ENCODE peak calls at places on chromosomes 11 and 22, in five cellular contexts. E, A, G, X and C are unnamed samples.
A peak's percentile ranks its signal among the peaks of the same experiment; 100 is the strongest.

GRCh38 chr11:61880050-61880449 is 11.3 kb downstream of the FADS3 start:
- DNase-seq in E (no peak), A (no peak), G (peak; percentile 11), X (no peak), C (no peak)

GRCh38 chr11:124946735-124947141 is 7.3 kb upstream of the CCDC15 start:
- DNase-seq in E (no peak), A (no peak), G (peak; percentile 45), X (no peak), C (no peak)

GRCh38 chr11:59556883-59557205 is 45.5 kb downstream of the OR4D9 start:
- DNase-seq in E (no peak), A (peak; percentile 85), G (peak; percentile 82), X (no peak), C (peak; percentile 59)

GRCh38 chr11:76107946-76108345 is 98.4 kb downstream of the WNT11 start:
- DNase-seq in E (no peak), A (no peak), G (peak; percentile 55), X (no peak), C (no peak)

GRCh38 chr11:109865558-109866186 is 227.5 kb upstream of the ZC3H12C start:
- DNase-seq in E (peak; percentile 70), A (no peak), G (no peak), X (peak; percentile 63), C (no peak)

GRCh38 chr11:58968251-58968711 is 29.0 kb downstream of the GLYATL1 start:
- DNase-seq in E (no peak), A (no peak), G (no peak), X (peak; percentile 51), C (peak; percentile 70)

GRCh38 chr11:19938051-19938856 is 222.0 kb downstream of the DBX1 start:
- DNase-seq in E (peak; percentile 61), A (peak; percentile 70), G (peak; percentile 82), X (no peak), C (peak; percentile 74)

GRCh38 chr11:77884186-77884828 is 63.4 kb downstream of the AAMDC start:
- DNase-seq in E (no peak), A (peak; percentile 92), G (peak; percentile 72), X (no peak), C (no peak)

GRCh38 chr11:61949169-61950034 is 749 bp upstream of the BEST1 start:
- DNase-seq in E (peak; percentile 98), A (peak; percentile 94), G (peak; percentile 93), X (peak; percentile 88), C (peak; percentile 37)

GRCh38 chr11:75482310-75482606 is 43.5 kb downstream of the GDPD5 start:
- DNase-seq in E (no peak), A (no peak), G (no peak), X (peak; percentile 29), C (no peak)

GRCh38 chr11:94728541-94728940 is 39.6 kb upstream of the AMOTL1 start:
- DNase-seq in E (no peak), A (no peak), G (peak; percentile 84), X (no peak), C (no peak)

GRCh38 chr11:33737362-33737821 is 1.2 kb upstream of the CD59 start:
- DNase-seq in E (no peak), A (no peak), G (peak; percentile 50), X (no peak), C (no peak)

GRCh38 chr22:40180403-40180802 is 2.7 kb downstream of the TNRC6B start:
- DNase-seq in E (no peak), A (no peak), G (peak; percentile 66), X (no peak), C (no peak)
- H3K4me1 ChIP-seq in E (peaks cover 7% of the 10 kb centered on the region), A (peaks cover 13% of the 10 kb centered on the region), G (peaks cover 72% of the 10 kb centered on the region), X (peaks cover 38% of the 10 kb centered on the region), C (peaks cover 40% of the 10 kb centered on the region)

GRCh38 chr11:37504925-37505324 is 906.9 kb upstream of the RAG2 start:
- DNase-seq in E (peak; percentile 56), A (peak; percentile 73), G (peak; percentile 38), X (no peak), C (no peak)
- H3K9ac ChIP-seq in E (no peak overlapping the region), A (peak overlapping the region; percentile 77), G (no peak overlapping the region), X (no peak overlapping the region), C (no peak overlapping the region)

DNA sequence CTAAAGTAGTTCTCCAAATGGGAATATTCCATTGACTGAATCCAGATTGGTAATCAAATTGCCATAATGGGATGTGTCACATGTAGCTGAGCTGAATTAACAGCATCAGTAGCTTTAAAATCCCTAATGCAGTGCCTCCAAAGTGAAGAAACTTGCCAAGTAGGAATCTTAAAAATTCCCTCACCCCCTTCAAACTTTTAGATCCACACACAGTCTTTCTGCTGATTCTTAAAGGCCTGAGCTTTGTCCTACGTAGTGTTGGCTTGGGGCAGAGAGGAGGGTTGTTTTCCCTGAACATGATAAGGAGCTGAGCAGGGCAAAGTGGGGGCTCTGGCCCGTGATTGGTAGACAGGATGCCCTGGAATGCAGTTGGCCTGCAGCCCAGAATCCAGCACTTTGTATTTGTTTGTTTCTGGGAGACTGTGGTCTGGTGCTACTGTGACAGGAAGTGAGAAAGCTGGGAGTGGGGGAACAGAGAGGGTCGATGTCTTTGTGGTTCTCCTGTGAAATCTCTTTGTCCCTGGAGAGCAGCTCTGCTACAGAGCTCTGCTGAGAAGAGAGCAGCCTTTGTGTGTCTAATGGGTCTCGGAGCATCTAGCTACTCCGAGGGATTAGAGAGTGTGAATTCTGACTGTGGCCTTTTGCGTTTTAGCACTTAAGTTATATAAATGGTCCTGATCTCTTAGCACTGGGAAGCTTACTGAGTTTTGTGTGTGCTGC is 16.9 kb downstream of the CTNND1 start:
- DNase-seq in E (peak; percentile 99), A (peak; percentile 98), G (peak; percentile 92), X (peak; percentile 97), C (peak; percentile 87)
- H3K4me1 ChIP-seq in E (peaks cover 40% of the 10 kb centered on the region), A (peaks cover 11% of the 10 kb centered on the region), G (peaks cover 55% of the 10 kb centered on the region), X (peaks cover 77% of the 10 kb centered on the region), C (peaks cover 76% of the 10 kb centered on the region)

GRCh38 chr11:404551-405264 is 10.1 kb downstream of the SIGIRR start:
- DNase-seq in E (no peak), A (no peak), G (no peak), X (peak; percentile 75), C (no peak)

GRCh38 chr11:405323-405975 is 9.3 kb downstream of the SIGIRR start:
- DNase-seq in E (no peak), A (no peak), G (peak; percentile 52), X (peak; percentile 78), C (no peak)

GRCh38 chr11:406796-407650 is 7.8 kb downstream of the SIGIRR start:
- DNase-seq in E (peak; percentile 89), A (peak; percentile 72), G (peak; percentile 90), X (peak; percentile 96), C (peak; percentile 90)

GRCh38 chr11:407651-408080 is 7.1 kb downstream of the SIGIRR start:
- DNase-seq in E (no peak), A (no peak), G (no peak), X (no peak), C (no peak)

DNA sequence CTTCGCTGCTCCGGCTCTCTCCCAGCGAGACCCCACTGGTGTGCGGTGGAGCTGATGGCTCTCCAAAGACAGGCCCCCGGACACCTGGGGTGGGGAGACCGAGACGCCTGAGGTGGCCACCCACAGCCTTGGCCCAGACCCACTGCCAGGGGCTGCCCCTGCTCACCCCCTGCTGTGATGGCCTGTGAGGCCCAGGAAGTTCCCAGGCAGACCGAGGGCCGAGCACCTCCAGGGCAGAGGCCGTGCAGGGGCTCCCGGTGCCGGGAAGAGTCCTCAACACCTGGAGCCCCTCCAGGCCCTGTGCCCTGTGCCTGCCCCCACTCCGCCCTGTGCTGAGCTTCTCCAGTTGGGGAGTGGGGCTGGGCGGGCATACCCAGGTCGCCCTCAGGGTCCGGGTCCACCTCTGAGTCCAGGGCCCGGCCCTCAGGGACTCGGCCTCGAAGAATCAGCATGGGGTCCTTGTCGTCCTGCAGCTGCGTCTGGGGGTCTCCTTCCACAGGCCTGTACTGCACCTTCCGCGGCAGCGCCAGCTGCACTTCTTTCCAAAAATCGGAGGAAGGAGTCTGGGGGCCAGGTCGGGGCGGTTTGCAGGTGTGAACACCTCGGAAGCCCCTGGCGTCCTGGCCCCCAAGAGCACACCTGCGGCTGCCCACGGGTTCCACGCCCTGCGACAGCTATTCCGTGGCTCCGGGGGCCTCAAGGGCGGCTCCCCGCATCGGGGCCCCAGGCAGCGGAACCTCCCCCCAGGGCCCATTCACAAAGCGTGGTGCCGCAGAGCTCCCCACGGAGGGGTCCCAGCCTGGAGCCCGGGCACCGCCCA is 8.6 kb downstream of the SIGIRR start:
- DNase-seq in E (no peak), A (no peak), G (no peak), X (peak; percentile 82), C (no peak)
- H3K9ac ChIP-seq in E (peak overlapping the region; percentile 54), A (peak overlapping the region; percentile 72), G (peak overlapping the region; percentile 68), X (peak overlapping the region; percentile 12), C (no peak overlapping the region)

GRCh38 chr11:65588199-65589054 is 7.2 kb downstream of the KCNK7 start:
- DNase-seq in E (peak; percentile 80), A (peak; percentile 59), G (peak; percentile 64), X (peak; percentile 84), C (peak; percentile 76)

GRCh38 chr11:65586247-65586630 is 9.4 kb downstream of the KCNK7 start:
- DNase-seq in E (no peak), A (no peak), G (no peak), X (no peak), C (no peak)

GRCh38 chr11:65585396-65586246 is 9.8 kb downstream of the EHBP1L1 start:
- DNase-seq in E (no peak), A (no peak), G (no peak), X (no peak), C (no peak)

GRCh38 chr11:65584723-65585171 is 8.9 kb downstream of the EHBP1L1 start:
- DNase-seq in E (no peak), A (peak; percentile 33), G (no peak), X (peak; percentile 84), C (peak; percentile 61)

GRCh38 chr11:65586676-65587075 is 8.9 kb downstream of the KCNK7 start:
- DNase-seq in E (peak; percentile 68), A (peak; percentile 51), G (no peak), X (no peak), C (peak; percentile 82)
- H3K4me1 ChIP-seq in E (no peaks in the 10 kb centered on the region), A (peaks cover 26% of the 10 kb centered on the region), G (no peaks in the 10 kb centered on the region), X (no peaks in the 10 kb centered on the region), C (peaks cover 7% of the 10 kb centered on the region)

DNA sequence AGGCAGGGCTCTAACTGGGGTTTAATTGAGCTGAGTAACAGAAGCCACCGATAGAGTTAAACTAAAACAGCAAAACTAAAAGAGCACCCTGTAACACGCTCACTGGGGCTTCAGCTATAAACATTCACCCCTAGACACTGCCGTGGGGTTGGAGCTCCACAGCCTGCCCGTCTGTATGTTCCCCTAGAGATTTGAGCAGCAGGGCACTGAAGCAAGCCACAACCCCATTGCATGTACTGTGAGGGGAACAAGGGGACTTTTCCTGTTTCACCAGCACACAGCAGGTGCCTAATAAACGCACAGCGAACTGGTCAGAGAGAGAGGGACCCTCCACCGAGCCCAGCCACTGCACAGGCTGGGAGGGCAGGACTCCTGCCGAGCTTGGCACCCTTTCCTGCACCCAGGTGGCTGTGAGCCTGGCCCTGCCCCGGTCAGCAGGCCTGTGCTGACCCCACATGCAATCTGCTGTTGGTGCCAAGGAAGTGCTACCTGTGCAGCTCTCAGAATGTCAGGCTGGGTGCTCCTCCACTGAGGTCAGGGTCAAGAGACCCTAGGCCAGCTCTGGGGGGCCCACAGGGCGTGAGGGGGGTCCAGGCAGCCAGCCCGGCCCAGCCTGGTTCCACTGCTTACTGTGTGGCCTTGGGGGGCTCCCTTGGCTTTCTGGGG is 31.9 kb downstream of the RTN4R start:
- DNase-seq in E (no peak), A (no peak), G (no peak), X (no peak), C (no peak)
- H3K9ac ChIP-seq in E (no peak overlapping the region), A (no peak overlapping the region), G (no peak overlapping the region), X (no peak overlapping the region), C (no peak overlapping the region)

GRCh38 chr11:69496202-69496557 is 14.7 kb downstream of the LINC01488 start:
- DNase-seq in E (no peak), A (no peak), G (no peak), X (no peak), C (no peak)
- H3K4me1 ChIP-seq in E (no peaks in the 10 kb centered on the region), A (peaks cover 25% of the 10 kb centered on the region), G (peaks cover 12% of the 10 kb centered on the region), X (peaks cover 4% of the 10 kb centered on the region), C (peaks cover 4% of the 10 kb centered on the region)

GRCh38 chr22:37630839-37631435 is 8.5 kb upstream of the SH3BP1 start:
- DNase-seq in E (no peak), A (no peak), G (no peak), X (no peak), C (no peak)
- H3K9ac ChIP-seq in E (no peak overlapping the region), A (no peak overlapping the region), G (no peak overlapping the region), X (no peak overlapping the region), C (no peak overlapping the region)